ENCODE peak calls at places on chromosome 3, in eight cellular contexts. D, V, G, E, I, Y, A and Z are unnamed samples.
A peak's percentile ranks its signal among the peaks of the same experiment; 100 is the strongest.

GRCh38 chr3:9870978-9871377 is 9.1 kb downstream of the CIDEC start:
- DNase-seq in D (no peak), V (peak; percentile 81), G (no peak), E (no peak), I (no peak), Y (no peak), A (no peak), Z (no peak)

GRCh38 chr3:177522051-177522450 is 324.8 kb upstream of the TBL1XR1 start:
- DNase-seq in D (no peak), V (no peak), G (no peak), E (no peak), I (no peak), Y (no peak), A (no peak), Z (no peak)

GRCh38 chr3:139629033-139629432 is 48.7 kb downstream of the NMNAT3 start:
- DNase-seq in D (peak; percentile 71), V (peak; percentile 3), G (no peak), E (no peak), I (no peak), Y (peak; percentile 66), A (no peak), Z (no peak)

GRCh38 chr3:143510601-143511000 is 337.7 kb downstream of the SLC9A9 start:
- DNase-seq in D (no peak), V (no peak), G (no peak), E (no peak), I (no peak), Y (no peak), A (no peak), Z (no peak)

GRCh38 chr3:126461450-126462070 is 14.1 kb downstream of the ZXDC start:
- DNase-seq in D (no peak), V (no peak), G (no peak), E (no peak), I (no peak), Y (no peak), A (no peak), Z (no peak)

GRCh38 chr3:49867871-49868321 is 1.8 kb downstream of the CAMKV start:
- DNase-seq in D (peak; percentile 83), V (peak; percentile 49), G (peak; percentile 11), E (no peak), I (no peak), Y (peak; percentile 53), A (no peak), Z (peak; percentile 29)

GRCh38 chr3:152737021-152737908 is 97.7 kb upstream of the P2RY1 start:
- DNase-seq in D (no peak), V (peak; percentile 94), G (no peak), E (no peak), I (no peak), Y (peak; percentile 26), A (no peak), Z (no peak)

GRCh38 chr3:194990454-194991337 is 280.3 kb downstream of the XXYLT1 start:
- DNase-seq in D (no peak), V (no peak), G (no peak), E (no peak), I (peak; percentile 18), Y (no peak), A (no peak), Z (no peak)

GRCh38 chr3:140736863-140737460 is 59.1 kb downstream of the TRIM42 start:
- DNase-seq in D (peak; percentile 72), V (peak; percentile 25), G (no peak), E (no peak), I (no peak), Y (peak; percentile 49), A (no peak), Z (peak; percentile 34)

GRCh38 chr3:170499562-170500156 is 81.0 kb downstream of the CLDN11 start:
- DNase-seq in D (peak; percentile 56), V (peak; percentile 84), G (no peak), E (peak; percentile 19), I (no peak), Y (peak; percentile 22), A (no peak), Z (peak; percentile 39)

GRCh38 chr3:102230057-102230456 is 204.8 kb upstream of the ZPLD1 start:
- DNase-seq in D (no peak), V (no peak), G (no peak), E (no peak), I (no peak), Y (no peak), A (no peak), Z (no peak)

GRCh38 chr3:4821975-4822374 is 157.3 kb upstream of the BHLHE40 start:
- DNase-seq in D (no peak), V (no peak), G (peak; percentile 85), E (no peak), I (no peak), Y (no peak), A (peak; percentile 73), Z (no peak)

GRCh38 chr3:114899186-114899931 is 247.7 kb downstream of the ZBTB20 start:
- DNase-seq in D (no peak), V (no peak), G (no peak), E (no peak), I (no peak), Y (no peak), A (no peak), Z (no peak)

GRCh38 chr3:192188218-192188835 is 539.0 kb downstream of the FGF12 start:
- DNase-seq in D (peak; percentile 66), V (peak; percentile 49), G (peak; percentile 2), E (no peak), I (no peak), Y (peak; percentile 66), A (no peak), Z (peak; percentile 46)

GRCh38 chr3:157154563-157155333 is 5.2 kb downstream of the CCNL1 start:
- DNase-seq in D (no peak), V (no peak), G (no peak), E (no peak), I (no peak), Y (no peak), A (no peak), Z (no peak)

GRCh38 chr3:11155341-11156025 is 1.2 kb downstream of the HRH1 start:
- DNase-seq in D (peak; percentile 87), V (peak; percentile 84), G (no peak), E (no peak), I (no peak), Y (peak; percentile 59), A (no peak), Z (peak; percentile 84)

GRCh38 chr3:172512363-172512762 is 10.9 kb downstream of the TNFSF10 start:
- DNase-seq in D (no peak), V (no peak), G (peak; percentile 64), E (no peak), I (peak; percentile 68), Y (peak; percentile 97), A (no peak), Z (peak; percentile 56)

GRCh38 chr3:176351408-176351807 is 845.9 kb downstream of the TBL1XR1 start:
- DNase-seq in D (no peak), V (peak; percentile 42), G (no peak), E (no peak), I (no peak), Y (no peak), A (no peak), Z (no peak)

GRCh38 chr3:7332696-7333095 is 471.8 kb downstream of the GRM7 start:
- DNase-seq in D (peak; percentile 43), V (no peak), G (no peak), E (no peak), I (no peak), Y (no peak), A (no peak), Z (no peak)

GRCh38 chr3:161175506-161175905 is 45.6 kb upstream of the NMD3 start:
- DNase-seq in D (no peak), V (no peak), G (no peak), E (no peak), I (no peak), Y (no peak), A (no peak), Z (peak; percentile 46)